ENCODE peak calls at places on chromosomes 1 and 21, in seven cellular contexts. One of them, this sample, is unnamed.

GRCh38 chr1:154831470-154831869 is 38.6 kb downstream of the KCNN3 start:
- DNase-seq in A549: no peak
- DNase-seq in OCI-LY7: no peak
- DNase-seq in IMR-90: no peak
- DNase-seq in AG10803: no peak
- DNase-seq in H7: no peak
- DNase-seq in HFF-Myc: no peak
- DNase-seq in this sample: no peak

GRCh38 chr1:9766759-9767442 is 56.9 kb downstream of the CLSTN1 start:
- DNase-seq in AG10803: peak
- DNase-seq in IMR-90: peak
- DNase-seq in OCI-LY7: no peak
- DNase-seq in A549: peak
- DNase-seq in H7: no peak
- DNase-seq in HFF-Myc: peak
- DNase-seq in this sample: no peak

GRCh38 chr1:198934901-198935301 is 296.1 kb downstream of the PTPRC start:
- DNase-seq in OCI-LY7: peak
- DNase-seq in H7: no peak
- DNase-seq in HFF-Myc: no peak
- DNase-seq in AG10803: peak
- DNase-seq in A549: no peak
- DNase-seq in IMR-90: peak
- DNase-seq in this sample: no peak

GRCh38 chr1:225875044-225875822 is 6.9 kb downstream of the TMEM63A start:
- DNase-seq in HFF-Myc: no peak
- DNase-seq in AG10803: no peak
- DNase-seq in A549: no peak
- DNase-seq in OCI-LY7: no peak
- DNase-seq in H7: no peak
- DNase-seq in IMR-90: no peak
- DNase-seq in this sample: peak

GRCh38 chr1:167197692-167198091 is 23.0 kb upstream of the POU2F1 start:
- DNase-seq in AG10803: no peak
- DNase-seq in OCI-LY7: no peak
- DNase-seq in IMR-90: no peak
- DNase-seq in A549: no peak
- DNase-seq in H7: no peak
- DNase-seq in HFF-Myc: no peak
- DNase-seq in this sample: no peak

GRCh38 chr1:224095867-224096266 is 18.0 kb upstream of the FBXO28 start:
- DNase-seq in A549: no peak
- DNase-seq in HFF-Myc: no peak
- DNase-seq in OCI-LY7: no peak
- DNase-seq in IMR-90: no peak
- DNase-seq in AG10803: no peak
- DNase-seq in H7: no peak
- DNase-seq in this sample: no peak

GRCh38 chr1:245686446-245687030 is 531.8 kb downstream of the KIF26B start:
- DNase-seq in OCI-LY7: no peak
- DNase-seq in H7: no peak
- DNase-seq in HFF-Myc: no peak
- DNase-seq in AG10803: no peak
- DNase-seq in A549: no peak
- DNase-seq in IMR-90: no peak
- DNase-seq in this sample: no peak

GRCh38 chr1:223771814-223772770 is 59.8 kb downstream of the CAPN2 start:
- DNase-seq in IMR-90: peak
- DNase-seq in A549: peak
- DNase-seq in OCI-LY7: no peak
- DNase-seq in AG10803: peak
- DNase-seq in HFF-Myc: no peak
- DNase-seq in H7: no peak
- DNase-seq in this sample: no peak

GRCh38 chr1:236425031-236425663 is 31.1 kb downstream of the EDARADD start:
- DNase-seq in AG10803: no peak
- DNase-seq in HFF-Myc: no peak
- DNase-seq in OCI-LY7: no peak
- DNase-seq in A549: peak
- DNase-seq in IMR-90: no peak
- DNase-seq in H7: peak
- DNase-seq in this sample: no peak

GRCh38 chr1:53365405-53366063 is 37.7 kb upstream of the LRP8 start:
- DNase-seq in IMR-90: no peak
- DNase-seq in A549: no peak
- DNase-seq in AG10803: no peak
- DNase-seq in H7: no peak
- DNase-seq in OCI-LY7: no peak
- DNase-seq in HFF-Myc: no peak
- DNase-seq in this sample: no peak

GRCh38 chr1:93448983-93449805 is 1.3 kb downstream of the FNBP1L start:
- DNase-seq in IMR-90: peak
- DNase-seq in HFF-Myc: no peak
- DNase-seq in A549: peak
- DNase-seq in OCI-LY7: no peak
- DNase-seq in AG10803: peak
- DNase-seq in H7: peak
- DNase-seq in this sample: no peak

GRCh38 chr1:159175571-159175970 is 4.2 kb downstream of the CADM3 start:
- DNase-seq in A549: no peak
- DNase-seq in HFF-Myc: no peak
- DNase-seq in OCI-LY7: no peak
- DNase-seq in H7: no peak
- DNase-seq in AG10803: no peak
- DNase-seq in IMR-90: no peak
- DNase-seq in this sample: no peak

GRCh38 chr1:8348777-8349472 is 31.0 kb downstream of the SLC45A1 start:
- DNase-seq in A549: peak
- DNase-seq in HFF-Myc: no peak
- DNase-seq in OCI-LY7: peak
- DNase-seq in IMR-90: peak
- DNase-seq in AG10803: peak
- DNase-seq in H7: peak
- DNase-seq in this sample: no peak

GRCh38 chr1:209505044-209505443 is 78.5 kb upstream of the CAMK1G start:
- DNase-seq in IMR-90: peak
- DNase-seq in AG10803: peak
- DNase-seq in OCI-LY7: no peak
- DNase-seq in A549: no peak
- DNase-seq in HFF-Myc: no peak
- DNase-seq in H7: no peak
- DNase-seq in this sample: no peak

GRCh38 chr1:22107126-22107525 is 35.8 kb downstream of the WNT4 start:
- DNase-seq in A549: no peak
- DNase-seq in IMR-90: peak
- DNase-seq in H7: no peak
- DNase-seq in AG10803: peak
- DNase-seq in OCI-LY7: no peak
- DNase-seq in HFF-Myc: no peak
- DNase-seq in this sample: no peak

GRCh38 chr1:201537966-201538617 is 835 bp upstream of the NAV1 start:
- DNase-seq in HFF-Myc: no peak
- DNase-seq in AG10803: peak
- DNase-seq in IMR-90: no peak
- DNase-seq in A549: no peak
- DNase-seq in H7: peak
- DNase-seq in OCI-LY7: no peak
- DNase-seq in this sample: no peak

GRCh38 chr1:52253421-52253820 is 111.5 kb downstream of the ZFYVE9 start:
- DNase-seq in OCI-LY7: no peak
- DNase-seq in A549: no peak
- DNase-seq in HFF-Myc: no peak
- DNase-seq in H7: no peak
- DNase-seq in AG10803: no peak
- DNase-seq in IMR-90: no peak
- DNase-seq in this sample: no peak

GRCh38 chr21:28882345-28882744 is 110.3 kb downstream of the LTN1 start:
- DNase-seq in AG10803: no peak
- DNase-seq in A549: no peak
- DNase-seq in HFF-Myc: no peak
- DNase-seq in OCI-LY7: no peak
- DNase-seq in IMR-90: no peak
- DNase-seq in H7: no peak
- DNase-seq in this sample: no peak

GRCh38 chr21:28884481-28884880 is 108.2 kb downstream of the LTN1 start:
- DNase-seq in H7: no peak
- DNase-seq in HFF-Myc: no peak
- DNase-seq in AG10803: peak
- DNase-seq in IMR-90: peak
- DNase-seq in A549: no peak
- DNase-seq in OCI-LY7: peak
- DNase-seq in this sample: no peak

GRCh38 chr21:28884976-28885852 is 107.5 kb downstream of the LTN1 start:
- DNase-seq in A549: peak
- DNase-seq in OCI-LY7: peak
- DNase-seq in AG10803: peak
- DNase-seq in IMR-90: peak
- DNase-seq in HFF-Myc: peak
- DNase-seq in H7: peak
- DNase-seq in this sample: peak

GRCh38 chr21:28885853-28886177 is 106.9 kb downstream of the LTN1 start:
- DNase-seq in AG10803: peak
- DNase-seq in HFF-Myc: peak
- DNase-seq in IMR-90: no peak
- DNase-seq in A549: no peak
- DNase-seq in H7: no peak
- DNase-seq in OCI-LY7: no peak
- DNase-seq in this sample: no peak

DNA sequence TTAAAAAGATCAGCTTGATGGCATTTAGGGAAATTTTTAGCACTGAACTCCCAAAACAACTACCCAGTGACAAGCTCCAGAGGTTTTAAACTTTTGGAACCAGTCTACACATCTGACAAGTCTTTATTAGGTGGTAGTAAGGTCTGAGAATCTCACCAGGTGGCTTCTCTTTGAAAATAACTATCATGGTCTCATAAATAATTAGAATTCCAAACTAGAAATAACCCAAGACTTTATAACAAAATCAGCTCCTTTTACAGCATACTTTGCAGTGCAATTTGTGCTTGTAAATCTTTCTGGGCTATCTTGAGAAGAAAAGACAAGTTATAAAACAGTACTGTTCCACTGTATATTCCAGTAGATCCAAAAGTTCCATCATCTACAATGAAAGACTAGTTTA is 108.7 kb downstream of the LTN1 start:
- DNase-seq in IMR-90: no peak
- DNase-seq in H7: no peak
- DNase-seq in OCI-LY7: no peak
- DNase-seq in A549: no peak
- DNase-seq in AG10803: no peak
- DNase-seq in HFF-Myc: no peak
- DNase-seq in this sample: no peak
- H3K4me3 ChIP-seq in IMR-90: no peak
- H3K4me3 ChIP-seq in H7: no peak
- H3K4me3 ChIP-seq in OCI-LY7: peak
- H3K4me3 ChIP-seq in A549: peak
- H3K4me3 ChIP-seq in AG10803: peak
- H3K4me3 ChIP-seq in HFF-Myc: peak
- H3K4me3 ChIP-seq in this sample: peak

GRCh38 chr1:119007343-119007671 is 19.2 kb upstream of the TBX15 start:
- DNase-seq in HFF-Myc: no peak
- DNase-seq in IMR-90: no peak
- DNase-seq in H7: peak
- DNase-seq in A549: no peak
- DNase-seq in OCI-LY7: no peak
- DNase-seq in AG10803: no peak
- DNase-seq in this sample: no peak
- H3K4me3 ChIP-seq in HFF-Myc: no peak
- H3K4me3 ChIP-seq in IMR-90: no peak
- H3K4me3 ChIP-seq in H7: peak
- H3K4me3 ChIP-seq in A549: no peak
- H3K4me3 ChIP-seq in OCI-LY7: no peak
- H3K4me3 ChIP-seq in AG10803: no peak
- H3K4me3 ChIP-seq in this sample: no peak

GRCh38 chr1:161260346-161260745 is 1.8 kb downstream of the PCP4L1 start:
- DNase-seq in IMR-90: no peak
- DNase-seq in A549: no peak
- DNase-seq in H7: no peak
- DNase-seq in OCI-LY7: no peak
- DNase-seq in HFF-Myc: no peak
- DNase-seq in AG10803: no peak
- DNase-seq in this sample: no peak

GRCh38 chr1:161261859-161262225 is 3.3 kb downstream of the PCP4L1 start:
- DNase-seq in A549: no peak
- DNase-seq in AG10803: no peak
- DNase-seq in OCI-LY7: no peak
- DNase-seq in IMR-90: no peak
- DNase-seq in HFF-Myc: no peak
- DNase-seq in H7: no peak
- DNase-seq in this sample: no peak

GRCh38 chr1:161258439-161259386 is at the start of gene PCP4L1:
- DNase-seq in HFF-Myc: no peak
- DNase-seq in H7: peak
- DNase-seq in AG10803: peak
- DNase-seq in OCI-LY7: no peak
- DNase-seq in A549: peak
- DNase-seq in IMR-90: peak
- DNase-seq in this sample: no peak

GRCh38 chr1:161259765-161260164 is 1.2 kb downstream of the PCP4L1 start:
- DNase-seq in H7: no peak
- DNase-seq in IMR-90: no peak
- DNase-seq in HFF-Myc: no peak
- DNase-seq in AG10803: no peak
- DNase-seq in OCI-LY7: no peak
- DNase-seq in A549: no peak
- DNase-seq in this sample: no peak

GRCh38 chr1:161260939-161261858 is 2.7 kb downstream of the PCP4L1 start:
- DNase-seq in HFF-Myc: no peak
- DNase-seq in A549: no peak
- DNase-seq in OCI-LY7: peak
- DNase-seq in IMR-90: no peak
- DNase-seq in AG10803: no peak
- DNase-seq in H7: no peak
- DNase-seq in this sample: no peak
- H3K4me3 ChIP-seq in HFF-Myc: no peak
- H3K4me3 ChIP-seq in A549: no peak
- H3K4me3 ChIP-seq in OCI-LY7: peak
- H3K4me3 ChIP-seq in IMR-90: no peak
- H3K4me3 ChIP-seq in AG10803: no peak
- H3K4me3 ChIP-seq in H7: no peak
- H3K4me3 ChIP-seq in this sample: no peak

DNA sequence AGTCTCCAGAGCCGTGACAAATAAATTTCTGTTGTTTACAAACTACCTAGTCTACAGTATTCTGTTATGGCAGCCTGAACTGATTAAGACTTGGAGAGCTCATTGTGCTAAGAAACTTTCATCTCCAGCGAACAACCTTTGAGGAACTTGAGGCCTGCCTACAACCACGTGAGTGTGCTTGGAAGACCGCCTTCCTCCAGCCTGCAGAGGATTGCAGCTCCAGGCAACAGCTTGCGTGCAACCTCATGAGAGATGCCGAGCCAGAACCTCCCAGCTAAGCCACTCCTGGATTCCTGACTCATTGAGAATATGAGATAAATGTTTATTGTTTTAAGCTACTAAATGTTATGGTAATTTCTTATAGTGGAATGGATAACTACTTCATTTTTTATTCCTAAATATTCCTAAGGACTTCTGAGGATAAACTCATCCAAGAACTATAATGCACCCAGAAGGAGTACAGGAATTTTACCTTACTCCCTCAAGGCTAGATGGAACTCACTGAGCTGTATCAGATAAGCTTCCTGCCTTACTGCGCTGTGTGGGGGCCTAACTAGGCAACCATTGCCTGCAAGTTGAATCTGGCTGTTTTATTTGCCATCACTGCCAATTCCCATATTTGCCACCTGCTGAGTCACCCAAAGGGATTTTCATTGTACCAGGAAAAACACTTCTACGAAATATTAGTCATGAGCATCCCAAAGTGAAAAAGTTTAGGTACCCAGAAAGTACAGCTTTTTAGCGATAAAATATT is 17.6 kb downstream of the FAM177B start:
- DNase-seq in OCI-LY7: no peak
- DNase-seq in HFF-Myc: peak
- DNase-seq in IMR-90: peak
- DNase-seq in AG10803: peak
- DNase-seq in H7: no peak
- DNase-seq in A549: no peak
- DNase-seq in this sample: no peak
- H3K4me3 ChIP-seq in OCI-LY7: no peak
- H3K4me3 ChIP-seq in HFF-Myc: no peak
- H3K4me3 ChIP-seq in IMR-90: no peak
- H3K4me3 ChIP-seq in AG10803: no peak
- H3K4me3 ChIP-seq in H7: no peak
- H3K4me3 ChIP-seq in A549: no peak
- H3K4me3 ChIP-seq in this sample: no peak